ENCODE peak calls at places on chromosomes 6 and 20, in ten cellular contexts. One of them, this sample, is unnamed.

GRCh38 chr6:87971605-87972262 is 75.9 kb upstream of the SPACA1 start:
- DNase-seq in iris pigment epithelial cell: no peak
- DNase-seq in fibroblast of mammary gland: no peak
- DNase-seq in stimulated activated naive B cell treated with anti-CD40 and anti-IgM and Interleukin-4, amounts not matched to agents 10 μg/mL and 1 μg/mL and 100 μg/mL, for 72 hours: no peak
- DNase-seq in AG09309: no peak
- DNase-seq in HEK293T: no peak
- DNase-seq in ELR: no peak
- DNase-seq in right cardiac atrium: no peak
- DNase-seq in pancreas: no peak
- DNase-seq in lower lobe of right lung: no peak
- DNase-seq in this sample: no peak

GRCh38 chr6:131730264-131730663 is 19.4 kb upstream of the CTAGE9 start:
- DNase-seq in AG09309: no peak
- DNase-seq in fibroblast of mammary gland: no peak
- DNase-seq in HEK293T: no peak
- DNase-seq in right cardiac atrium: no peak
- DNase-seq in stimulated activated naive B cell treated with anti-CD40 and anti-IgM and Interleukin-4, amounts not matched to agents 10 μg/mL and 1 μg/mL and 100 μg/mL, for 72 hours: no peak
- DNase-seq in lower lobe of right lung: no peak
- DNase-seq in iris pigment epithelial cell: no peak
- DNase-seq in ELR: no peak
- DNase-seq in pancreas: no peak
- DNase-seq in this sample: no peak

GRCh38 chr20:32249030-32249738 is 28.3 kb upstream of the KIF3B start:
- DNase-seq in ELR: no peak
- DNase-seq in fibroblast of mammary gland: no peak
- DNase-seq in stimulated activated naive B cell treated with anti-CD40 and anti-IgM and Interleukin-4, amounts not matched to agents 10 μg/mL and 1 μg/mL and 100 μg/mL, for 72 hours: no peak
- DNase-seq in right cardiac atrium: no peak
- DNase-seq in pancreas: no peak
- DNase-seq in lower lobe of right lung: no peak
- DNase-seq in AG09309: no peak
- DNase-seq in HEK293T: no peak
- DNase-seq in iris pigment epithelial cell: no peak
- DNase-seq in this sample: no peak

GRCh38 chr6:145347256-145347655 is 388.1 kb downstream of the EPM2A start:
- DNase-seq in stimulated activated naive B cell treated with anti-CD40 and anti-IgM and Interleukin-4, amounts not matched to agents 10 μg/mL and 1 μg/mL and 100 μg/mL, for 72 hours: no peak
- DNase-seq in pancreas: no peak
- DNase-seq in lower lobe of right lung: no peak
- DNase-seq in AG09309: no peak
- DNase-seq in ELR: no peak
- DNase-seq in right cardiac atrium: no peak
- DNase-seq in iris pigment epithelial cell: no peak
- DNase-seq in fibroblast of mammary gland: no peak
- DNase-seq in HEK293T: no peak
- DNase-seq in this sample: no peak

GRCh38 chr20:59985864-59986263 is 27.6 kb downstream of the CDH26 start:
- DNase-seq in lower lobe of right lung: no peak
- DNase-seq in fibroblast of mammary gland: no peak
- DNase-seq in right cardiac atrium: no peak
- DNase-seq in stimulated activated naive B cell treated with anti-CD40 and anti-IgM and Interleukin-4, amounts not matched to agents 10 μg/mL and 1 μg/mL and 100 μg/mL, for 72 hours: no peak
- DNase-seq in AG09309: no peak
- DNase-seq in iris pigment epithelial cell: no peak
- DNase-seq in pancreas: no peak
- DNase-seq in ELR: no peak
- DNase-seq in HEK293T: no peak
- DNase-seq in this sample: no peak

GRCh38 chr6:46105568-46105967 is 24.2 kb upstream of the ENPP4 start:
- DNase-seq in fibroblast of mammary gland: no peak
- DNase-seq in HEK293T: no peak
- DNase-seq in right cardiac atrium: no peak
- DNase-seq in AG09309: no peak
- DNase-seq in iris pigment epithelial cell: no peak
- DNase-seq in lower lobe of right lung: no peak
- DNase-seq in ELR: no peak
- DNase-seq in stimulated activated naive B cell treated with anti-CD40 and anti-IgM and Interleukin-4, amounts not matched to agents 10 μg/mL and 1 μg/mL and 100 μg/mL, for 72 hours: no peak
- DNase-seq in pancreas: no peak
- DNase-seq in this sample: no peak

GRCh38 chr20:59151820-59152219 is 11.8 kb upstream of the ZNF831 start:
- DNase-seq in ELR: no peak
- DNase-seq in HEK293T: no peak
- DNase-seq in fibroblast of mammary gland: no peak
- DNase-seq in AG09309: no peak
- DNase-seq in pancreas: no peak
- DNase-seq in stimulated activated naive B cell treated with anti-CD40 and anti-IgM and Interleukin-4, amounts not matched to agents 10 μg/mL and 1 μg/mL and 100 μg/mL, for 72 hours: no peak
- DNase-seq in iris pigment epithelial cell: no peak
- DNase-seq in right cardiac atrium: no peak
- DNase-seq in lower lobe of right lung: no peak
- DNase-seq in this sample: no peak

GRCh38 chr20:59068534-59068933 is 25.9 kb upstream of the PRELID3B start:
- DNase-seq in iris pigment epithelial cell: no peak
- DNase-seq in stimulated activated naive B cell treated with anti-CD40 and anti-IgM and Interleukin-4, amounts not matched to agents 10 μg/mL and 1 μg/mL and 100 μg/mL, for 72 hours: no peak
- DNase-seq in HEK293T: no peak
- DNase-seq in pancreas: no peak
- DNase-seq in ELR: no peak
- DNase-seq in lower lobe of right lung: no peak
- DNase-seq in right cardiac atrium: no peak
- DNase-seq in fibroblast of mammary gland: no peak
- DNase-seq in AG09309: no peak
- DNase-seq in this sample: no peak

GRCh38 chr6:7647504-7647903 is 57.5 kb downstream of the SNRNP48 start:
- DNase-seq in AG09309: no peak
- DNase-seq in iris pigment epithelial cell: no peak
- DNase-seq in stimulated activated naive B cell treated with anti-CD40 and anti-IgM and Interleukin-4, amounts not matched to agents 10 μg/mL and 1 μg/mL and 100 μg/mL, for 72 hours: no peak
- DNase-seq in fibroblast of mammary gland: no peak
- DNase-seq in lower lobe of right lung: no peak
- DNase-seq in right cardiac atrium: no peak
- DNase-seq in HEK293T: no peak
- DNase-seq in ELR: no peak
- DNase-seq in pancreas: no peak
- DNase-seq in this sample: no peak

This sample was measured in hypothalamus.